ENCODE peak calls at places on chromosomes 16 and 17, in eight cellular contexts. L, W, Y, T, U, Q, B and J are unnamed samples.

GRCh38 chr17:46885956-46886663 is 34.7 kb downstream of the WNT9B start:
- DNase-seq in L (no peak), W (no peak), Y (no peak), T (no peak), U (no peak), Q (no peak), B (no peak), J (no peak)

GRCh38 chr17:35094902-35095301 is 24.8 kb downstream of the RAD51D start:
- DNase-seq in L (peak), W (peak), Y (peak), T (no peak), U (peak), Q (no peak), B (no peak), J (no peak)

GRCh38 chr16:57576429-57576870 is 34.0 kb downstream of the ADGRG5 start:
- DNase-seq in L (peak), W (peak), Y (peak), T (peak), U (no peak), Q (peak), B (peak), J (peak)

GRCh38 chr16:87226926-87227650 is 90.1 kb downstream of the C16orf95 start:
- DNase-seq in L (no peak), W (peak), Y (peak), T (peak), U (no peak), Q (no peak), B (peak), J (peak)

GRCh38 chr17:48174833-48175232 is 67.3 kb downstream of the SNX11 start:
- DNase-seq in L (no peak), W (no peak), Y (no peak), T (no peak), U (no peak), Q (peak), B (no peak), J (no peak)

GRCh38 chr16:49482690-49483089 is 109.1 kb downstream of the C16orf78 start:
- DNase-seq in L (no peak), W (no peak), Y (no peak), T (no peak), U (no peak), Q (no peak), B (no peak), J (no peak)

GRCh38 chr17:48647964-48648245 is 21.7 kb upstream of the HOXB9 start:
- DNase-seq in L (no peak), W (no peak), Y (no peak), T (no peak), U (no peak), Q (no peak), B (no peak), J (no peak)

GRCh38 chr16:74984194-74984669 is 691 bp downstream of the WDR59 start:
- DNase-seq in L (no peak), W (peak), Y (peak), T (no peak), U (no peak), Q (no peak), B (no peak), J (no peak)

GRCh38 chr16:25689137-25689836 is 2.5 kb upstream of the HS3ST4 start:
- DNase-seq in L (no peak), W (no peak), Y (no peak), T (no peak), U (no peak), Q (no peak), B (no peak), J (no peak)

GRCh38 chr17:69144621-69145255 is 3.0 kb upstream of the ABCA6 start:
- DNase-seq in L (no peak), W (no peak), Y (no peak), T (no peak), U (no peak), Q (no peak), B (no peak), J (no peak)

GRCh38 chr16:49327466-49327865 is 45.8 kb upstream of the CBLN1 start:
- DNase-seq in L (no peak), W (no peak), Y (no peak), T (no peak), U (no peak), Q (no peak), B (no peak), J (no peak)

GRCh38 chr16:82954224-82954929 is 327.6 kb downstream of the CDH13 start:
- DNase-seq in L (no peak), W (peak), Y (peak), T (no peak), U (peak), Q (no peak), B (no peak), J (peak)

GRCh38 chr16:4005281-4005680 is 111.0 kb downstream of the ADCY9 start:
- DNase-seq in L (no peak), W (no peak), Y (no peak), T (no peak), U (no peak), Q (no peak), B (no peak), J (no peak)

GRCh38 chr17:55420776-55421178 is 858 bp downstream of the MMD start:
- DNase-seq in L (no peak), W (no peak), Y (no peak), T (peak), U (no peak), Q (no peak), B (no peak), J (peak)

GRCh38 chr16:8998114-8998513 is 34.4 kb upstream of the USP7 start:
- DNase-seq in L (no peak), W (peak), Y (peak), T (no peak), U (peak), Q (no peak), B (peak), J (no peak)

GRCh38 chr17:8979715-8980114 is 14.2 kb upstream of the PIK3R5 start:
- DNase-seq in L (no peak), W (no peak), Y (no peak), T (no peak), U (no peak), Q (no peak), B (no peak), J (no peak)

GRCh38 chr17:37701424-37702020 is 43.3 kb downstream of the HNF1B start:
- DNase-seq in L (no peak), W (peak), Y (no peak), T (peak), U (no peak), Q (peak), B (no peak), J (no peak)

GRCh38 chr17:51046527-51047384 is 73.9 kb downstream of the SPAG9 start:
- DNase-seq in L (peak), W (peak), Y (peak), T (peak), U (peak), Q (peak), B (peak), J (peak)